ENCODE peak calls at places on chromosomes 3 and 15, in seven cellular contexts. One of them, this sample, is unnamed.

GRCh38 chr3:61181874-61182273 is 69.4 kb downstream of the FHIT start:
- DNase-seq in right cardiac atrium: no peak
- DNase-seq in foreskin keratinocyte: peak
- DNase-seq in PC-3: peak
- DNase-seq in CD4-positive, alpha-beta memory T cell: no peak
- DNase-seq in OCI-LY7: no peak
- DNase-seq in AG04450: no peak
- DNase-seq in this sample: no peak

GRCh38 chr3:195788711-195789581 is 22.8 kb downstream of the MUC4 start:
- DNase-seq in right cardiac atrium: no peak
- DNase-seq in foreskin keratinocyte: no peak
- DNase-seq in PC-3: no peak
- DNase-seq in CD4-positive, alpha-beta memory T cell: no peak
- DNase-seq in OCI-LY7: no peak
- DNase-seq in AG04450: no peak
- DNase-seq in this sample: no peak

GRCh38 chr3:18097473-18097872 is 327.7 kb downstream of the SATB1 start:
- DNase-seq in right cardiac atrium: no peak
- DNase-seq in foreskin keratinocyte: no peak
- DNase-seq in PC-3: no peak
- DNase-seq in CD4-positive, alpha-beta memory T cell: no peak
- DNase-seq in OCI-LY7: no peak
- DNase-seq in AG04450: no peak
- DNase-seq in this sample: no peak

GRCh38 chr3:18771931-18772330 is 346.8 kb upstream of the SATB1 start:
- DNase-seq in right cardiac atrium: no peak
- DNase-seq in foreskin keratinocyte: no peak
- DNase-seq in PC-3: no peak
- DNase-seq in CD4-positive, alpha-beta memory T cell: no peak
- DNase-seq in OCI-LY7: no peak
- DNase-seq in AG04450: no peak
- DNase-seq in this sample: no peak

GRCh38 chr15:60471314-60471713 is 7.6 kb downstream of the ICE2 start:
- DNase-seq in right cardiac atrium: no peak
- DNase-seq in foreskin keratinocyte: no peak
- DNase-seq in PC-3: no peak
- DNase-seq in CD4-positive, alpha-beta memory T cell: no peak
- DNase-seq in OCI-LY7: no peak
- DNase-seq in AG04450: no peak
- DNase-seq in this sample: no peak

GRCh38 chr3:58111513-58112184 is 99.1 kb downstream of the DNASE1L3 start:
- DNase-seq in right cardiac atrium: no peak
- DNase-seq in foreskin keratinocyte: peak
- DNase-seq in PC-3: peak
- DNase-seq in CD4-positive, alpha-beta memory T cell: no peak
- DNase-seq in OCI-LY7: no peak
- DNase-seq in AG04450: no peak
- DNase-seq in this sample: no peak

GRCh38 chr15:89409993-89410767 is 75.6 kb upstream of the POLG start:
- DNase-seq in right cardiac atrium: no peak
- DNase-seq in foreskin keratinocyte: no peak
- DNase-seq in PC-3: no peak
- DNase-seq in CD4-positive, alpha-beta memory T cell: no peak
- DNase-seq in OCI-LY7: no peak
- DNase-seq in AG04450: no peak
- DNase-seq in this sample: no peak

GRCh38 chr15:85615930-85616329 is 178.8 kb downstream of the KLHL25 start:
- DNase-seq in right cardiac atrium: no peak
- DNase-seq in foreskin keratinocyte: no peak
- DNase-seq in PC-3: peak
- DNase-seq in CD4-positive, alpha-beta memory T cell: peak
- DNase-seq in OCI-LY7: peak
- DNase-seq in AG04450: no peak
- DNase-seq in this sample: no peak

GRCh38 chr3:194206375-194206774 is 70.4 kb downstream of the HES1 start:
- DNase-seq in right cardiac atrium: peak
- DNase-seq in foreskin keratinocyte: no peak
- DNase-seq in PC-3: no peak
- DNase-seq in CD4-positive, alpha-beta memory T cell: no peak
- DNase-seq in OCI-LY7: no peak
- DNase-seq in AG04450: no peak
- DNase-seq in this sample: peak

GRCh38 chr15:98525625-98526024 is 122.7 kb upstream of the IGF1R start:
- DNase-seq in right cardiac atrium: peak
- DNase-seq in foreskin keratinocyte: no peak
- DNase-seq in PC-3: no peak
- DNase-seq in CD4-positive, alpha-beta memory T cell: no peak
- DNase-seq in OCI-LY7: no peak
- DNase-seq in AG04450: no peak
- DNase-seq in this sample: no peak

GRCh38 chr3:50563867-50564266 is 3.7 kb downstream of the C3orf18 start:
- DNase-seq in right cardiac atrium: no peak
- DNase-seq in foreskin keratinocyte: no peak
- DNase-seq in PC-3: no peak
- DNase-seq in CD4-positive, alpha-beta memory T cell: no peak
- DNase-seq in OCI-LY7: no peak
- DNase-seq in AG04450: no peak
- DNase-seq in this sample: no peak

GRCh38 chr3:184450542-184450941 is 70.7 kb downstream of the CHRD start:
- DNase-seq in right cardiac atrium: no peak
- DNase-seq in foreskin keratinocyte: no peak
- DNase-seq in PC-3: no peak
- DNase-seq in CD4-positive, alpha-beta memory T cell: no peak
- DNase-seq in OCI-LY7: no peak
- DNase-seq in AG04450: no peak
- DNase-seq in this sample: peak

GRCh38 chr3:184443831-184444230 is 64.0 kb downstream of the CHRD start:
- DNase-seq in right cardiac atrium: no peak
- DNase-seq in foreskin keratinocyte: no peak
- DNase-seq in PC-3: no peak
- DNase-seq in CD4-positive, alpha-beta memory T cell: no peak
- DNase-seq in OCI-LY7: no peak
- DNase-seq in AG04450: no peak
- DNase-seq in this sample: no peak

GRCh38 chr3:184453296-184453695 is 73.4 kb downstream of the CHRD start:
- DNase-seq in right cardiac atrium: no peak
- DNase-seq in foreskin keratinocyte: no peak
- DNase-seq in PC-3: no peak
- DNase-seq in CD4-positive, alpha-beta memory T cell: no peak
- DNase-seq in OCI-LY7: no peak
- DNase-seq in AG04450: no peak
- DNase-seq in this sample: no peak

GRCh38 chr3:184449161-184449515 is 69.3 kb downstream of the CHRD start:
- DNase-seq in right cardiac atrium: no peak
- DNase-seq in foreskin keratinocyte: no peak
- DNase-seq in PC-3: no peak
- DNase-seq in CD4-positive, alpha-beta memory T cell: no peak
- DNase-seq in OCI-LY7: no peak
- DNase-seq in AG04450: no peak
- DNase-seq in this sample: no peak

GRCh38 chr3:184448321-184449160 is 68.7 kb downstream of the CHRD start:
- DNase-seq in right cardiac atrium: no peak
- DNase-seq in foreskin keratinocyte: peak
- DNase-seq in PC-3: peak
- DNase-seq in CD4-positive, alpha-beta memory T cell: no peak
- DNase-seq in OCI-LY7: no peak
- DNase-seq in AG04450: peak
- DNase-seq in this sample: no peak
- H3K27ac ChIP-seq in right cardiac atrium: no peak
- H3K27ac ChIP-seq in foreskin keratinocyte: no peak
- H3K27ac ChIP-seq in PC-3: no peak
- H3K27ac ChIP-seq in CD4-positive, alpha-beta memory T cell: no peak
- H3K27ac ChIP-seq in OCI-LY7: no peak
- H3K27ac ChIP-seq in AG04450: no peak
- H3K27ac ChIP-seq in this sample: no peak

GRCh38 chr15:62570405-62570783 is 405.3 kb upstream of the C2CD4B start:
- DNase-seq in right cardiac atrium: peak
- DNase-seq in foreskin keratinocyte: no peak
- DNase-seq in PC-3: no peak
- DNase-seq in CD4-positive, alpha-beta memory T cell: no peak
- DNase-seq in OCI-LY7: no peak
- DNase-seq in AG04450: no peak
- DNase-seq in this sample: peak
- H3K27ac ChIP-seq in right cardiac atrium: peak
- H3K27ac ChIP-seq in foreskin keratinocyte: no peak
- H3K27ac ChIP-seq in PC-3: no peak
- H3K27ac ChIP-seq in CD4-positive, alpha-beta memory T cell: no peak
- H3K27ac ChIP-seq in OCI-LY7: no peak
- H3K27ac ChIP-seq in AG04450: no peak
- H3K27ac ChIP-seq in this sample: peak

GRCh38 chr3:162391301-162391700 is 894.7 kb downstream of the OTOL1 start:
- DNase-seq in right cardiac atrium: no peak
- DNase-seq in foreskin keratinocyte: peak
- DNase-seq in PC-3: peak
- DNase-seq in CD4-positive, alpha-beta memory T cell: no peak
- DNase-seq in OCI-LY7: no peak
- DNase-seq in AG04450: no peak
- DNase-seq in this sample: no peak

GRCh38 chr3:162385387-162385786 is 888.8 kb downstream of the OTOL1 start:
- DNase-seq in right cardiac atrium: no peak
- DNase-seq in foreskin keratinocyte: no peak
- DNase-seq in PC-3: no peak
- DNase-seq in CD4-positive, alpha-beta memory T cell: no peak
- DNase-seq in OCI-LY7: no peak
- DNase-seq in AG04450: no peak
- DNase-seq in this sample: no peak

GRCh38 chr3:162390891-162391290 is 894.3 kb downstream of the OTOL1 start:
- DNase-seq in right cardiac atrium: no peak
- DNase-seq in foreskin keratinocyte: peak
- DNase-seq in PC-3: peak
- DNase-seq in CD4-positive, alpha-beta memory T cell: no peak
- DNase-seq in OCI-LY7: no peak
- DNase-seq in AG04450: peak
- DNase-seq in this sample: no peak
- H3K27ac ChIP-seq in right cardiac atrium: no peak
- H3K27ac ChIP-seq in foreskin keratinocyte: no peak
- H3K27ac ChIP-seq in PC-3: peak
- H3K27ac ChIP-seq in CD4-positive, alpha-beta memory T cell: no peak
- H3K27ac ChIP-seq in OCI-LY7: no peak
- H3K27ac ChIP-seq in AG04450: peak
- H3K27ac ChIP-seq in this sample: no peak

GRCh38 chr3:192904632-192905289 is 12.9 kb downstream of the MB21D2 start:
- DNase-seq in right cardiac atrium: no peak
- DNase-seq in foreskin keratinocyte: no peak
- DNase-seq in PC-3: no peak
- DNase-seq in CD4-positive, alpha-beta memory T cell: no peak
- DNase-seq in OCI-LY7: no peak
- DNase-seq in AG04450: no peak
- DNase-seq in this sample: no peak

GRCh38 chr3:192905980-192906678 is 11.5 kb downstream of the MB21D2 start:
- DNase-seq in right cardiac atrium: no peak
- DNase-seq in foreskin keratinocyte: no peak
- DNase-seq in PC-3: no peak
- DNase-seq in CD4-positive, alpha-beta memory T cell: no peak
- DNase-seq in OCI-LY7: no peak
- DNase-seq in AG04450: no peak
- DNase-seq in this sample: no peak

GRCh38 chr3:192899540-192899982 is 18.1 kb downstream of the MB21D2 start:
- DNase-seq in right cardiac atrium: no peak
- DNase-seq in foreskin keratinocyte: no peak
- DNase-seq in PC-3: peak
- DNase-seq in CD4-positive, alpha-beta memory T cell: no peak
- DNase-seq in OCI-LY7: no peak
- DNase-seq in AG04450: no peak
- DNase-seq in this sample: no peak

GRCh38 chr3:192901435-192901834 is 16.2 kb downstream of the MB21D2 start:
- DNase-seq in right cardiac atrium: no peak
- DNase-seq in foreskin keratinocyte: peak
- DNase-seq in PC-3: peak
- DNase-seq in CD4-positive, alpha-beta memory T cell: no peak
- DNase-seq in OCI-LY7: no peak
- DNase-seq in AG04450: peak
- DNase-seq in this sample: no peak

GRCh38 chr3:192902481-192903023 is 15.1 kb downstream of the MB21D2 start:
- DNase-seq in right cardiac atrium: no peak
- DNase-seq in foreskin keratinocyte: no peak
- DNase-seq in PC-3: no peak
- DNase-seq in CD4-positive, alpha-beta memory T cell: no peak
- DNase-seq in OCI-LY7: no peak
- DNase-seq in AG04450: no peak
- DNase-seq in this sample: no peak
- H3K27ac ChIP-seq in right cardiac atrium: no peak
- H3K27ac ChIP-seq in foreskin keratinocyte: peak
- H3K27ac ChIP-seq in PC-3: peak
- H3K27ac ChIP-seq in CD4-positive, alpha-beta memory T cell: no peak
- H3K27ac ChIP-seq in OCI-LY7: no peak
- H3K27ac ChIP-seq in AG04450: no peak
- H3K27ac ChIP-seq in this sample: no peak

GRCh38 chr3:152360966-152361365 is 92.2 kb downstream of the MBNL1 start:
- DNase-seq in right cardiac atrium: no peak
- DNase-seq in foreskin keratinocyte: no peak
- DNase-seq in PC-3: no peak
- DNase-seq in CD4-positive, alpha-beta memory T cell: no peak
- DNase-seq in OCI-LY7: no peak
- DNase-seq in AG04450: no peak
- DNase-seq in this sample: no peak

GRCh38 chr3:152357587-152357986 is 88.9 kb downstream of the MBNL1 start:
- DNase-seq in right cardiac atrium: no peak
- DNase-seq in foreskin keratinocyte: no peak
- DNase-seq in PC-3: no peak
- DNase-seq in CD4-positive, alpha-beta memory T cell: no peak
- DNase-seq in OCI-LY7: no peak
- DNase-seq in AG04450: no peak
- DNase-seq in this sample: no peak

GRCh38 chr3:152360303-152360702 is 91.6 kb downstream of the MBNL1 start:
- DNase-seq in right cardiac atrium: no peak
- DNase-seq in foreskin keratinocyte: no peak
- DNase-seq in PC-3: no peak
- DNase-seq in CD4-positive, alpha-beta memory T cell: no peak
- DNase-seq in OCI-LY7: no peak
- DNase-seq in AG04450: no peak
- DNase-seq in this sample: no peak

GRCh38 chr3:152362086-152362485 is 93.4 kb downstream of the MBNL1 start:
- DNase-seq in right cardiac atrium: no peak
- DNase-seq in foreskin keratinocyte: no peak
- DNase-seq in PC-3: no peak
- DNase-seq in CD4-positive, alpha-beta memory T cell: no peak
- DNase-seq in OCI-LY7: no peak
- DNase-seq in AG04450: no peak
- DNase-seq in this sample: no peak

GRCh38 chr3:152359385-152360248 is 90.9 kb downstream of the MBNL1 start:
- DNase-seq in right cardiac atrium: no peak
- DNase-seq in foreskin keratinocyte: peak
- DNase-seq in PC-3: peak
- DNase-seq in CD4-positive, alpha-beta memory T cell: no peak
- DNase-seq in OCI-LY7: no peak
- DNase-seq in AG04450: no peak
- DNase-seq in this sample: no peak
- H3K27ac ChIP-seq in right cardiac atrium: no peak
- H3K27ac ChIP-seq in foreskin keratinocyte: no peak
- H3K27ac ChIP-seq in PC-3: peak
- H3K27ac ChIP-seq in CD4-positive, alpha-beta memory T cell: no peak
- H3K27ac ChIP-seq in OCI-LY7: no peak
- H3K27ac ChIP-seq in AG04450: no peak
- H3K27ac ChIP-seq in this sample: peak

DNA sequence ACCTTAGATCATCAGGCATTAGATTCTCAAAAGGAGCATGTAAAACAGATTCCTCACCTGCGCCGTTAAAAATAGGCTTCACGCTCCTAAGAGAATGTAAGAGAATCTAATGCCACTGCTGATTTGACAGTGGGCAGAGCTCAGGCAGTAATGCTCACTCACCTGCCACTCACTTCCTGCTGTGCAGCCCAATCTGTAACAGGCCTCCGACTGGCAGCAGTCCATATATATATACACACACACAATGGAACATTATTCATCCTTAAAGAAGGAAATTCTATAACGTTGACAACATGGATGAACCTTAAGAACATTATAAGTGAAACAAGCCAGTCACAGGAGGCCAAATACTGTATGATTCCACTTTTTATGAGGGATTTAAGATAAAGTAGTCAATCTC is 24.5 kb downstream of the ZNF148 start:
- DNase-seq in right cardiac atrium: no peak
- DNase-seq in foreskin keratinocyte: no peak
- DNase-seq in PC-3: peak
- DNase-seq in CD4-positive, alpha-beta memory T cell: no peak
- DNase-seq in OCI-LY7: no peak
- DNase-seq in AG04450: no peak
- DNase-seq in this sample: no peak
- H3K27ac ChIP-seq in right cardiac atrium: no peak
- H3K27ac ChIP-seq in foreskin keratinocyte: no peak
- H3K27ac ChIP-seq in PC-3: no peak
- H3K27ac ChIP-seq in CD4-positive, alpha-beta memory T cell: no peak
- H3K27ac ChIP-seq in OCI-LY7: no peak
- H3K27ac ChIP-seq in AG04450: no peak
- H3K27ac ChIP-seq in this sample: peak